ENCODE peak calls at places on chromosomes 1 and 21, in six cellular contexts. P is brain microvascular endothelial cell, C is AG09319, Y is hepatic stellate cell, F is HuH-7, K is NCI-H1105. D is an unnamed sample.

GRCh38 chr21:29005696-29006095 is 13.0 kb upstream of the LTN1 start:
- DNase-seq in P (no peak), C (no peak), Y (no peak), F (no peak), K (no peak), D (no peak)

GRCh38 chr1:19643602-19644419 is at the start of gene NBL1:
- DNase-seq in P (peak), C (no peak), Y (peak), F (no peak), K (peak), D (no peak)

GRCh38 chr1:189782280-189782679 is 695.4 kb downstream of the BRINP3 start:
- DNase-seq in P (no peak), C (no peak), Y (no peak), F (no peak), K (no peak), D (no peak)

GRCh38 chr1:9723926-9724325 is 72.4 kb downstream of the PIK3CD start:
- DNase-seq in P (no peak), C (no peak), Y (no peak), F (no peak), K (no peak), D (no peak)

GRCh38 chr1:223825767-223826461 is 19.8 kb downstream of the TP53BP2 start:
- DNase-seq in P (no peak), C (no peak), Y (no peak), F (no peak), K (no peak), D (peak)

GRCh38 chr1:173175514-173176146 is 31.5 kb downstream of the TNFSF4 start:
- DNase-seq in P (no peak), C (no peak), Y (no peak), F (no peak), K (no peak), D (no peak)

GRCh38 chr1:40143891-40144575 is 17.2 kb upstream of the RLF start:
- DNase-seq in P (peak), C (peak), Y (peak), F (peak), K (peak), D (peak)

GRCh38 chr1:233897325-233898162 is 6.9 kb upstream of the SLC35F3 start:
- DNase-seq in P (no peak), C (no peak), Y (no peak), F (no peak), K (no peak), D (no peak)

GRCh38 chr1:116910379-116911165 is 856 bp downstream of the PTGFRN start:
- DNase-seq in P (no peak), C (no peak), Y (no peak), F (peak), K (peak), D (no peak)

D was measured in AML-193.